ENCODE peak calls at places on chromosomes 6 and 20, in ten cellular contexts. W is cardiac fibroblast, C is epithelial cell of esophagus, F is ascending aorta, N is cardiac muscle cell, S is IMR-90, J is retinal pigment epithelial cell, Y is gastrocnemius medialis, B is brain microvascular endothelial cell, H is AG04450. Q is an unnamed sample.

GRCh38 chr20:18754030-18754659 is 59.4 kb upstream of the SCP2D1 start:
- DNase-seq in J (no peak), N (no peak), Y (no peak), H (no peak), C (no peak), S (peak), B (no peak), F (no peak), W (no peak), Q (no peak)

GRCh38 chr6:43916924-43917877 is 147.2 kb downstream of the VEGFA start:
- DNase-seq in J (peak), Y (peak), H (no peak), C (no peak), S (peak), B (no peak), N (no peak), F (no peak), W (peak), Q (peak)

GRCh38 chr6:104705095-104705707 is 154.5 kb downstream of the HACE1 start:
- DNase-seq in N (no peak), Y (no peak), W (peak), F (no peak), S (peak), H (peak), B (peak), C (peak), J (no peak), Q (no peak)

GRCh38 chr6:16146527-16146955 is 17.7 kb downstream of the MYLIP start:
- DNase-seq in N (no peak), J (no peak), S (no peak), H (no peak), B (peak), F (no peak), W (no peak), C (no peak), Y (peak), Q (no peak)

GRCh38 chr6:34161857-34162515 is 16.1 kb upstream of the GRM4 start:
- DNase-seq in N (no peak), H (no peak), S (no peak), Y (no peak), B (no peak), J (no peak), C (no peak), F (peak), W (no peak), Q (peak)

GRCh38 chr6:35415065-35415880 is 36.9 kb upstream of the FANCE start:
- DNase-seq in S (peak), W (peak), Y (peak), C (peak), F (peak), J (peak), N (peak), H (peak), B (peak), Q (peak)

GRCh38 chr6:24922854-24923253 is 12.9 kb downstream of the RIPOR2 start:
- DNase-seq in C (no peak), S (no peak), B (no peak), Y (no peak), H (no peak), F (no peak), W (no peak), J (no peak), N (no peak), Q (no peak)

GRCh38 chr6:72748759-72749158 is 126.9 kb downstream of the KCNQ5 start:
- DNase-seq in Y (no peak), C (peak), F (no peak), S (peak), J (no peak), B (peak), W (peak), N (no peak), H (peak), Q (peak)

GRCh38 chr6:85865665-85866372 is 223.1 kb upstream of the SYNCRIP start:
- DNase-seq in N (no peak), W (peak), B (peak), F (no peak), H (no peak), C (peak), S (peak), J (peak), Y (no peak), Q (no peak)

GRCh38 chr6:41940759-41941279 is 789 bp downstream of the CCND3 start:
- DNase-seq in F (no peak), B (no peak), N (peak), J (no peak), W (peak), S (peak), C (peak), Y (no peak), H (no peak), Q (peak)

GRCh38 chr6:158207452-158207788 is 39.3 kb downstream of the GTF2H5 start:
- DNase-seq in S (peak), Y (no peak), N (no peak), J (no peak), B (peak), W (peak), H (no peak), F (no peak), C (peak), Q (peak)

GRCh38 chr6:150865406-150866146 is at the start of gene MTHFD1L:
- DNase-seq in N (peak), C (peak), W (peak), F (peak), J (peak), H (peak), S (peak), B (peak), Y (no peak), Q (peak)

GRCh38 chr20:15196580-15197255 is 859.3 kb upstream of the FLRT3 start:
- DNase-seq in J (no peak), N (no peak), Y (no peak), W (no peak), H (no peak), C (no peak), B (no peak), S (no peak), F (no peak), Q (no peak)

GRCh38 chr20:5216663-5217062 is 89.9 kb downstream of the CDS2 start:
- DNase-seq in B (no peak), N (no peak), J (no peak), S (no peak), F (no peak), W (no peak), Y (no peak), C (no peak), H (no peak), Q (no peak)

GRCh38 chr6:15171026-15171425 is 74.8 kb upstream of the JARID2 start:
- DNase-seq in Y (no peak), N (no peak), H (no peak), S (no peak), J (no peak), C (no peak), B (no peak), W (no peak), F (no peak), Q (no peak)

GRCh38 chr20:59525500-59526241 is 78.7 kb upstream of the PHACTR3 start:
- DNase-seq in B (peak), N (peak), J (no peak), Y (no peak), H (no peak), C (peak), F (no peak), S (peak), W (peak), Q (peak)

GRCh38 chr6:1383729-1384548 is 5.4 kb upstream of the FOXF2 start:
- DNase-seq in N (no peak), C (no peak), W (no peak), S (no peak), H (no peak), J (no peak), B (no peak), F (peak), Y (no peak), Q (peak)

GRCh38 chr6:164085086-164085485 is 670.6 kb downstream of the QKI start:
- DNase-seq in N (no peak), B (no peak), Y (no peak), F (no peak), S (no peak), W (no peak), H (no peak), C (no peak), J (no peak), Q (no peak)

GRCh38 chr6:157898169-157898568 is 75.1 kb downstream of the SNX9 start:
- DNase-seq in N (no peak), Y (no peak), F (no peak), W (no peak), H (no peak), C (no peak), J (no peak), S (no peak), B (no peak), Q (no peak)

GRCh38 chr6:87210979-87211378 is 55.6 kb downstream of the ZNF292 start:
- DNase-seq in C (no peak), F (no peak), H (no peak), N (no peak), Y (no peak), S (no peak), W (no peak), B (no peak), J (no peak), Q (no peak)

GRCh38 chr6:42403415-42403814 is 48.3 kb downstream of the TRERF1 start:
- DNase-seq in J (no peak), C (peak), N (no peak), B (no peak), H (no peak), Y (no peak), W (no peak), F (no peak), S (peak), Q (no peak)

GRCh38 chr6:27893836-27894807 is 18.1 kb downstream of the OR2B2 start:
- DNase-seq in W (peak), H (peak), J (peak), C (peak), B (peak), Y (peak), N (peak), S (peak), F (peak), Q (peak)

GRCh38 chr6:43699564-43700186 is 12.1 kb upstream of the MRPS18A start:
- DNase-seq in C (peak), W (peak), S (peak), J (no peak), N (no peak), F (no peak), B (peak), Y (no peak), H (no peak), Q (peak)

GRCh38 chr6:166286831-166287271 is 21.3 kb downstream of the PRR18 start:
- DNase-seq in Y (no peak), B (no peak), S (no peak), N (peak), F (no peak), W (no peak), C (no peak), J (no peak), H (no peak), Q (no peak)

GRCh38 chr20:48012401-48012974 is 227.2 kb upstream of the SULF2 start:
- DNase-seq in Y (no peak), C (peak), W (peak), J (peak), H (no peak), N (no peak), S (peak), B (peak), F (no peak), Q (peak)

GRCh38 chr6:148107911-148108310 is 234.7 kb upstream of the SASH1 start:
- DNase-seq in N (peak), B (no peak), H (no peak), C (no peak), W (no peak), Y (no peak), F (no peak), J (no peak), S (no peak), Q (no peak)

GRCh38 chr6:19934996-19935591 is 97.9 kb downstream of the ID4 start:
- DNase-seq in S (no peak), C (no peak), N (no peak), Y (no peak), J (no peak), H (no peak), B (no peak), F (no peak), W (peak), Q (no peak)

GRCh38 chr20:51802170-51802745 is at the start of gene SALL4:
- DNase-seq in S (no peak), N (peak), H (no peak), F (no peak), B (no peak), C (no peak), Y (no peak), W (no peak), J (no peak), Q (no peak)

GRCh38 chr20:51800132-51800721 is 2.1 kb downstream of the SALL4 start:
- DNase-seq in F (no peak), C (peak), B (no peak), S (no peak), J (no peak), W (peak), N (peak), Y (no peak), H (no peak), Q (peak)

GRCh38 chr20:51801220-51801991 is 915 bp downstream of the SALL4 start:
- DNase-seq in J (no peak), Y (no peak), S (no peak), H (no peak), N (peak), W (no peak), F (no peak), B (no peak), C (no peak), Q (peak)

GRCh38 chr20:51799586-51799985 is 2.7 kb downstream of the SALL4 start:
- DNase-seq in S (no peak), C (no peak), H (no peak), N (no peak), F (no peak), J (no peak), W (no peak), Y (no peak), B (no peak), Q (no peak)

DNA sequence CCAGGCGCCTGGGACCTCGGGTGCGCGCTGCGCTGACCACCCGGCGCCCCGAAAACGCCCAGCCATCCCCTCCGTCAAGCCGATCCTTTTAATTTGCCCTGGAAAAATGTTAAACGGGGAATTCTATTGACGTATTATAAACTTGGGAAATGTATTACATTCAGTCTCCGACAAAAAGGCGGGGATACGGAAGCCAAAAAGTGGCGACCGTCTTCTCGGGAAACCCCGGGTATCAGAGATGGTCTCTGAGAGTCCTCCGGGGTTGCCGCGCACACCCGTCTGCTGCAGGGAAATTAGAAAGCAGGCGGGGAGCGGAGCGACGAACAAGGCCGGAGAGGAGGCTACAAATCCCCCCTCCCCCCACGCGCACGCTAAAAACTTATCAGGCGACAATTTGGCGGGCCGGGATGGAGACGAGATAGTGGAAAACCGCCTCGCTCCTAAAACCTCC is 1.5 kb downstream of the SALL4 start:
- DNase-seq in W (no peak), J (no peak), F (no peak), S (no peak), B (no peak), N (peak), H (no peak), C (peak), Y (no peak), Q (peak)
- H3K4me3 ChIP-seq in W (peak), J (peak), F (peak), S (peak), B (peak), N (peak), H (peak), C (peak), Y (peak), Q (peak)

GRCh38 chr6:126396131-126396530 is 56.2 kb downstream of the CENPW start:
- DNase-seq in Y (no peak), B (no peak), W (no peak), F (no peak), J (no peak), S (no peak), H (no peak), C (peak), N (no peak), Q (no peak)
- H3K4me3 ChIP-seq in Y (no peak), B (no peak), W (no peak), F (no peak), J (no peak), S (no peak), H (no peak), C (no peak), N (no peak), Q (no peak)

GRCh38 chr6:154343473-154344308 is 12.9 kb downstream of the IPCEF1 start:
- DNase-seq in Y (no peak), N (peak), J (no peak), B (peak), H (no peak), C (peak), F (no peak), W (peak), S (peak), Q (no peak)
- H3K4me3 ChIP-seq in Y (no peak), N (no peak), J (no peak), B (no peak), H (no peak), C (peak), F (no peak), W (no peak), S (no peak), Q (no peak)

GRCh38 chr6:136309171-136309570 is 19.5 kb upstream of the BCLAF1 start:
- DNase-seq in J (no peak), C (no peak), Y (no peak), H (no peak), N (no peak), W (no peak), F (no peak), S (no peak), B (no peak), Q (no peak)

GRCh38 chr6:136307351-136307750 is 17.7 kb upstream of the BCLAF1 start:
- DNase-seq in B (no peak), Y (no peak), S (no peak), H (no peak), C (no peak), W (no peak), N (no peak), F (no peak), J (no peak), Q (no peak)

GRCh38 chr6:136309729-136310311 is 20.2 kb upstream of the BCLAF1 start:
- DNase-seq in W (no peak), J (no peak), B (no peak), S (no peak), H (no peak), C (no peak), F (no peak), Y (no peak), N (no peak), Q (no peak)

GRCh38 chr6:136306466-136306865 is 16.8 kb upstream of the BCLAF1 start:
- DNase-seq in Y (no peak), F (no peak), H (no peak), C (no peak), N (no peak), S (no peak), J (no peak), W (no peak), B (no peak), Q (no peak)

DNA sequence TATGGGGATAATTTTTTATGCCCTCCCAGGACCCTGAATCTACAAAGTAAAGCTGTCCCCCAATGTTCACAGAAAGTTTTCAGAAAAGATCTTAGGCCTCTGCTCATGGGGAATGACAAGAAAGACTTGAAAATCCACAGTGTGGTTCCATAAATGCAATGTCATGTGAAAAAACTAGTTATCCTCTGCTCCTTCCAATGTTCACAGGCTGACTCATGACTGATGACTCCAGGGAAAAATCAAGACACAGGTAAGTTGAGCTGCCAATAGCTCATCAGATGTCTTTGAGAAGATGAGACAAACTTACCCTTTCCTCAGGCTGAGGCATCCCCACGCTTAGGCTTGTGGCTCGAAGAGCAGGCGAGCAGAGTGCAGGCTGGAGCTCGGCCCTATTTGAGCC is 14.8 kb upstream of the BCLAF1 start:
- DNase-seq in B (no peak), F (no peak), C (peak), J (no peak), N (no peak), H (no peak), Y (no peak), S (no peak), W (no peak), Q (no peak)
- H3K4me3 ChIP-seq in B (no peak), F (no peak), C (no peak), J (no peak), N (no peak), H (no peak), Y (no peak), S (no peak), W (no peak), Q (no peak)

GRCh38 chr20:50848846-50849673 is 54.2 kb downstream of the BCAS4 start:
- DNase-seq in C (no peak), J (no peak), F (no peak), H (no peak), Y (no peak), N (no peak), W (no peak), B (no peak), S (no peak), Q (peak)
- H3K4me3 ChIP-seq in C (no peak), J (no peak), F (peak), H (no peak), Y (peak), N (no peak), W (no peak), B (no peak), S (no peak), Q (peak)

Q was measured in osteoblast.